ENCODE peak calls at places on chromosome 7, in eight cellular contexts. V is IMR-90, A is MM.1S, Q is astrocyte, P is fibroblast of lung, Y is neural progenitor cell, G is K562, K is HCT116. O is an unnamed sample. For H4K20me1, the result is how much of the 10 kb centered on the place peaks cover.

GRCh38 chr7:24216576-24217116 is 67.3 kb upstream of the NPY start:
- DNase-seq in A (no peak), P (peak), Q (peak), V (peak), K (no peak), G (no peak), Y (no peak), O (no peak)

GRCh38 chr7:16989883-16990413 is 108.2 kb upstream of the AGR3 start:
- DNase-seq in Q (peak), V (peak), P (peak), K (peak), G (no peak), Y (no peak), A (no peak), O (no peak)

GRCh38 chr7:100080895-100081534 is 508 bp downstream of the ZNF3 start:
- DNase-seq in K (no peak), Y (peak), G (peak), A (no peak), V (peak), P (peak), Q (no peak), O (peak)

GRCh38 chr7:137999496-138000080 is 2.3 kb downstream of the CREB3L2 start:
- DNase-seq in G (no peak), Q (peak), A (no peak), K (no peak), Y (no peak), P (no peak), V (no peak), O (no peak)

GRCh38 chr7:151343516-151343915 is 1.9 kb downstream of the NUB1 start:
- DNase-seq in K (no peak), A (no peak), V (no peak), Y (no peak), G (no peak), Q (no peak), P (no peak), O (no peak)

GRCh38 chr7:105330526-105330925 is 58.2 kb downstream of the SRPK2 start:
- DNase-seq in Y (no peak), V (no peak), Q (no peak), G (no peak), P (no peak), A (no peak), K (no peak), O (no peak)

GRCh38 chr7:65966167-65966566 is 15.8 kb downstream of the GUSB start:
- DNase-seq in Y (no peak), G (no peak), K (no peak), V (no peak), P (no peak), Q (no peak), A (no peak), O (no peak)

GRCh38 chr7:49644402-49645166 is 128.9 kb upstream of the VWC2 start:
- DNase-seq in Q (no peak), V (no peak), Y (peak), K (no peak), G (no peak), P (no peak), A (no peak), O (no peak)

GRCh38 chr7:40329601-40330153 is 194.9 kb downstream of the SUGCT start:
- DNase-seq in V (peak), Q (peak), G (peak), A (peak), K (peak), Y (peak), P (peak), O (peak)

GRCh38 chr7:44262031-44262430 is 61.3 kb downstream of the YKT6 start:
- DNase-seq in V (no peak), K (no peak), Y (no peak), G (no peak), A (no peak), P (no peak), Q (no peak), O (no peak)

GRCh38 chr7:28458732-28459131 is 46.4 kb downstream of the CREB5 start:
- DNase-seq in Y (no peak), V (no peak), Q (no peak), A (no peak), P (no peak), K (no peak), G (peak), O (no peak)

GRCh38 chr7:14800664-14801063 is 101.9 kb downstream of the DGKB start:
- DNase-seq in V (no peak), K (no peak), G (no peak), Y (no peak), P (no peak), Q (no peak), A (no peak), O (no peak)

GRCh38 chr7:140263277-140263676 is 86.5 kb upstream of the KDM7A start:
- DNase-seq in K (no peak), G (no peak), P (no peak), Y (no peak), V (no peak), Q (no peak), A (no peak), O (no peak)

GRCh38 chr7:236967-237366 is 44.6 kb downstream of the FAM20C start:
- DNase-seq in Q (no peak), V (no peak), P (no peak), K (no peak), G (no peak), Y (no peak), A (no peak), O (no peak)

GRCh38 chr7:55970561-55970960 is 6.2 kb downstream of the NIPSNAP2 start:
- DNase-seq in G (no peak), A (no peak), K (no peak), Q (no peak), Y (no peak), V (no peak), P (no peak), O (no peak)

GRCh38 chr7:27198871-27199801 is 755 bp downstream of the HOXA13 start:
- DNase-seq in K (no peak), V (no peak), G (no peak), P (no peak), Q (no peak), A (no peak), Y (peak), O (no peak)

GRCh38 chr7:108331971-108332370 is 124.3 kb downstream of the NRCAM start:
- DNase-seq in Q (no peak), Y (no peak), A (no peak), V (no peak), K (no peak), P (no peak), G (no peak), O (no peak)

GRCh38 chr7:31096198-31096881 is 44.2 kb downstream of the ADCYAP1R1 start:
- DNase-seq in Q (no peak), P (no peak), G (no peak), K (no peak), V (no peak), A (no peak), Y (no peak), O (no peak)

GRCh38 chr7:30655096-30655970 is 26.9 kb downstream of the CRHR2 start:
- DNase-seq in A (no peak), P (no peak), K (no peak), Q (no peak), Y (no peak), V (no peak), G (no peak), O (no peak)

GRCh38 chr7:92685146-92686042 is 95.2 kb upstream of the FAM133B start:
- DNase-seq in Y (peak), Q (no peak), G (no peak), P (no peak), V (no peak), K (no peak), A (no peak), O (no peak)

GRCh38 chr7:44674381-44674780 is 68.0 kb downstream of the OGDH start:
- DNase-seq in Y (no peak), K (no peak), P (no peak), V (no peak), A (no peak), Q (no peak), G (no peak), O (no peak)

GRCh38 chr7:65216469-65216868 is 157.2 kb upstream of the ZNF92 start:
- DNase-seq in V (peak), Y (peak), A (peak), G (peak), P (peak), Q (peak), K (peak), O (peak)

DNA sequence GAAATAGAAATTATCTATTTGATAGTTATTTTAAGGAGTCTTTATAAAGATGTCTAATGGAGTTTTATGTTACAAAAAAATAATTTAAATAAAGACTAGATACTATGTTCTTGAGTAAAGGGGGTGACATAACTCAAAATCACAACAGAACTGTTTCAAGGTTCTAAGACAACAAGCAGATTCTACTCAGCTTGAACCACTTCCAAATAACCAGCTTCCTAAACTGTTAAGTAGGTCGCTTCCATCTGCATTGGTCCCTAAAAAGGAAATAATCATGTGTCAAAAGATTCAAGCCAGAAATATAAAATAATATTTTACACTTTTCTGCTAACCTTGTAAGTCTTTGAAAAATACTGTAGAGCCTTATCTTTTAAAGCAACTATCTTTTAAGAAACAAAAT is 14.1 kb downstream of the SEM1 start:
- DNase-seq in G (no peak), Q (no peak), V (no peak), Y (no peak), P (no peak), K (no peak), A (no peak), O (no peak)
- H4K20me1 ChIP-seq in G (under half), Q (half or more), V (under half), Y (half or more), P (under half), K (under half), A (under half), O (under half)

DNA sequence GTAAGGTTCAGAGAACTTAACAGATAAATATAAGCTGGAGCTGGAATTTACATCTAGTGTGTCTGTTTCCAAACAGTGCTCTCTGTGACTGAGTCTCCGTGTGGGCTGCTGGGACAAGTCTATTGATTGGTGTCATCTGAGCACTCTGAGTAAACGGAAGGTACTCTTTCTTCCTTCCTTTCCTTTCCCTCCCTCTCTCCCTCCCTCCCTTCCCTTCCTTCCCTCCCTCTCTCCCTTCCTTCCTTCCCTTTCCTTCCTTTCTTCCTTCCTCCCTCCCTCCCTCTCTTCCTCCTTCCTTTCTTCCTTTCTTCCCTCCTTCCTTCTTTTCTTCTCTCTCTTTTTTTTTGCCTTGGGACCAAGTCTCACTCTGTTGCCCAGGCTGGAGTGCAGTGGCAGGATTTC is 61.8 kb downstream of the ANKRD61 start:
- DNase-seq in Y (no peak), K (no peak), G (no peak), A (no peak), Q (no peak), P (no peak), V (no peak), O (no peak)
- H3K9ac ChIP-seq in Y (no peak), K (no peak), G (no peak), A (no peak), Q (no peak), P (no peak), V (no peak), O (no peak)

GRCh38 chr7:50745336-50745735 is 37.4 kb downstream of the GRB10 start:
- DNase-seq in A (no peak), V (no peak), G (no peak), P (no peak), Y (no peak), Q (no peak), K (no peak), O (no peak)
- H4K20me1 ChIP-seq in A (under half), V (under half), G (under half), P (under half), Y (under half), Q (half or more), K (under half), O (under half)

GRCh38 chr7:90766814-90767564 is 170.9 kb downstream of the CDK14 start:
- DNase-seq in P (peak), Y (peak), G (no peak), Q (peak), K (no peak), A (no peak), V (peak), O (peak)
- H3K9ac ChIP-seq in P (no peak), Y (no peak), G (no peak), Q (peak), K (no peak), A (no peak), V (no peak), O (peak)

DNA sequence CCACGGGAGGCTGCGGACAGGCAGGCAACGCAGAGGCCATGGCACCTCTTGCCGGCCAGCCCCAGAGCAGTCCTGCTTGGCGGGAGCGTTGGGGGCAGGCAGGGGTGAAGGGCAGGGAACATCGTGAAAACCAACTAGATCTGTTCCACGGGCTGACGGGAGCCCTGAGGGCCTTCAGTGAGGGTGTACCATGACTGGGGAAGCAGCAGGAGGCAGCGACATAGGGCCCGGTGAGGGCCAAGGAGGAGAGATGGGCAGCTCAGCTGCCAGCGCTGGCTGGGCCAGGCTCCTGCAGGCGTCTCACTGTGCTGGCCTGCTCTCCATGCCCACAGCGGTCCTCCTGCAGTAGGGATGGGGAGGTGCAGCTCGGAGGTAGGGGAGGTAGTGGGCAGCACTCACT is 196.5 kb downstream of the ELFN1 start:
- DNase-seq in P (no peak), V (no peak), K (no peak), G (no peak), Y (no peak), Q (no peak), A (no peak), O (no peak)
- H4K20me1 ChIP-seq in P (under half), V (under half), K (under half), G (under half), Y (under half), Q (under half), A (under half), O (under half)

GRCh38 chr7:126213876-126214275 is 1038.9 kb downstream of the GRM8 start:
- DNase-seq in Q (no peak), V (no peak), Y (no peak), G (no peak), P (no peak), A (no peak), K (no peak), O (no peak)
- H3K9ac ChIP-seq in Q (no peak), V (no peak), Y (no peak), G (no peak), P (no peak), A (no peak), K (no peak), O (no peak)

DNA sequence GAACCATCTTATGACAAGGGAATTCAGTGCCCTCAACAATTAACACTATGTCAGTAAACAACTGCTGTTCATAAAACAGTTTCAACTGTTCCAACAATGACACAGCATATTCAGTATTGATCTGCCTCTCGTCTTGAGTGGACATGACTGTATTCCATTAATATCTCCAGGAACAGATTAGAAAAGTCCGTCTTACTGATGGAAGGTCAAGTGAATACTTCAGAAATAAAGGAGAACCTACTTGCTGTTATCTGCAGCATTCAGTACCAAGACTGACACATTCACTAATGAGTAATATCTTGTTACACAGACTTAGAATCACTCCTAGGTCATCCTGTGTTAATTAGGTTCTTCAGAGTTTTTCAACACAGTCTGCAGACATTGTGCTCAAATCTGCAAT is 12.1 kb downstream of the KBTBD2 start:
- DNase-seq in Q (peak), A (no peak), P (peak), K (no peak), V (no peak), G (peak), Y (no peak), O (no peak)
- H4K20me1 ChIP-seq in Q (half or more), A (under half), P (under half), K (under half), V (half or more), G (under half), Y (half or more), O (under half)